ENCODE peak calls at places on chromosome 10, in four cellular contexts. J is H1, G is HepG2, O is K562. N is an unnamed sample.

GRCh38 chr10:125812128-125812527 is 10.9 kb downstream of the UROS start:
- DNase-seq in J (no peak), G (no peak), O (no peak), N (no peak)

GRCh38 chr10:50846753-50847152 is 38.7 kb downstream of the A1CF start:
- DNase-seq in J (no peak), G (no peak), O (no peak), N (no peak)

GRCh38 chr10:96034625-96035024 is 8.8 kb upstream of the CCNJ start:
- DNase-seq in J (no peak), G (no peak), O (no peak), N (no peak)

GRCh38 chr10:132443605-132443997 is 46.6 kb downstream of the PWWP2B start:
- DNase-seq in J (no peak), G (no peak), O (peak), N (no peak)

GRCh38 chr10:9579110-9579705 is 1438.5 kb upstream of the CELF2 start:
- DNase-seq in J (no peak), G (no peak), O (no peak), N (no peak)

GRCh38 chr10:100825946-100826660 is 80.7 kb downstream of the PAX2 start:
- DNase-seq in J (no peak), G (no peak), O (no peak), N (no peak)

GRCh38 chr10:28514648-28515047 is 18.3 kb upstream of the WAC start:
- DNase-seq in J (no peak), G (no peak), O (no peak), N (no peak)

GRCh38 chr10:63137306-63137705 is 4.2 kb downstream of the NRBF2 start:
- DNase-seq in J (no peak), G (peak), O (no peak), N (no peak)

GRCh38 chr10:118238573-118239240 is 103.4 kb downstream of the FAM204A start:
- DNase-seq in J (no peak), G (no peak), O (no peak), N (no peak)

GRCh38 chr10:51001587-51001986 is 72.7 kb upstream of the PRKG1 start:
- DNase-seq in J (no peak), G (no peak), O (no peak), N (no peak)

GRCh38 chr10:43420369-43421200 is 11.6 kb upstream of the HNRNPF start:
- DNase-seq in J (peak), G (peak), O (peak), N (no peak)

GRCh38 chr10:13550813-13551212 is 22.0 kb upstream of the BEND7 start:
- DNase-seq in J (no peak), G (no peak), O (no peak), N (no peak)

GRCh38 chr10:63268139-63268797 is 135.1 kb downstream of the NRBF2 start:
- DNase-seq in J (no peak), G (peak), O (no peak), N (no peak)

GRCh38 chr10:109429956-109430760 is 493.2 kb downstream of the XPNPEP1 start:
- DNase-seq in J (no peak), G (no peak), O (no peak), N (no peak)

GRCh38 chr10:24462340-24462739 is 253.4 kb downstream of the KIAA1217 start:
- DNase-seq in J (no peak), G (no peak), O (no peak), N (no peak)

GRCh38 chr10:125023862-125024495 is 82.1 kb downstream of the ZRANB1 start:
- DNase-seq in J (no peak), G (no peak), O (no peak), N (no peak)

GRCh38 chr10:62048919-62049636 is 147.6 kb downstream of the ARID5B start:
- DNase-seq in J (peak), G (peak), O (peak), N (no peak)

GRCh38 chr10:459743-460142 is 229.7 kb downstream of the DIP2C start:
- DNase-seq in J (no peak), G (no peak), O (no peak), N (no peak)

GRCh38 chr10:113820507-113820906 is 33.4 kb downstream of the DCLRE1A start:
- DNase-seq in J (peak), G (no peak), O (peak), N (no peak)

GRCh38 chr10:100895346-100895745 is 17.4 kb upstream of the SLF2 start:
- DNase-seq in J (peak), G (no peak), O (no peak), N (no peak)

GRCh38 chr10:82883588-82883987 is 1008.6 kb downstream of the NRG3 start:
- DNase-seq in J (no peak), G (no peak), O (no peak), N (no peak)

GRCh38 chr10:123301077-123301875 is 147.1 kb downstream of the BUB3 start:
- DNase-seq in J (no peak), G (no peak), O (no peak), N (no peak)

GRCh38 chr10:31947144-31947926 is 18.7 kb upstream of the ARHGAP12 start:
- DNase-seq in J (no peak), G (peak), O (no peak), N (no peak)

GRCh38 chr10:76206797-76207352 is 775.5 kb downstream of the LRMDA start:
- DNase-seq in J (no peak), G (no peak), O (no peak), N (peak)

GRCh38 chr10:114336823-114337509 is 67.3 kb downstream of the AFAP1L2 start:
- DNase-seq in J (no peak), G (no peak), O (no peak), N (no peak)

GRCh38 chr10:24721254-24722106 is 2.2 kb downstream of the ARHGAP21 start:
- DNase-seq in J (peak), G (no peak), O (peak), N (no peak)

DNA sequence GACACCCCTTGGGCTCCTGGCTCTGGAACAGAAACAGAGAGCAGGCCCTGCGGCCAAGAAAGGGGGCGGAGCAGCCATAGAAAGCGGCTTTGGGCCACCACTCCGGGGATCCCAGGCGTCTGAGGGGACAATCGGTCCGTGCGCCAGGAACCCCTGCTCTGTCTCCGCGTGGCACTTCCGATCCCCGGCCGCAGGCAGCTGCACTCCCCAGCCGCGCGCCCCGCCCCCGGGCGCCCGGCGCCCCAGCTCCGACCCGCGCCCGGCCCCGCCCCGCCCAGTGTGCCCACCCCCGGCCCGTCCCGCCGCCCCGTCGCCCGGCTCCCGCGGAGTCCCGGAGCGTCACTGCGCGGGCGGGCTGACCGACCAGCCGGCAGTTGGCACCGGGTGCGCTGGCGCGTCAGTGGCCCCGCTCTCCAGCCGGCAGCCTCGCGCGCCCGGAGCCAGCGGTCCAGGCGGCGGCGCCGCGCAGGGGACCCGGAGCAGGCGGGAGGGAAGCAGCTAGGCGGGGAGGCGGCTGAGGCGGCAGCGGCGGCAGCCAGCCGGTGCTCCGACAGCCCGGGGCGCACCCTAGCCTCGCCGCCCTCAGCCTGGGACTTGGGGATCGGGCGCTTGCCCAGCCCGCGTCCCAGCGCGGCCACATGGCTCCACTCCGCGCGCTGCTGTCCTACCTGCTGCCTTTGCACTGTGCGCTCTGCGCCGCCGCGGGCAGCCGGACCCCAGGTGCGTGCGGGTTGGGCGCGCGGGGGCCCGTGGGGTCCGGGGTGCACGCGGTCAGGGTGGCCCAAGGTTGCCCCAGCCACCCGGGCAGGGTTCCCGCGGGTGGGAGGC is at the start of gene ADAMTS14:
- DNase-seq in J (peak), G (no peak), O (peak), N (no peak)
- TF ChIP-seq RFX5 in J (no peak), G (no peak), O (no peak), N (no peak)

DNA sequence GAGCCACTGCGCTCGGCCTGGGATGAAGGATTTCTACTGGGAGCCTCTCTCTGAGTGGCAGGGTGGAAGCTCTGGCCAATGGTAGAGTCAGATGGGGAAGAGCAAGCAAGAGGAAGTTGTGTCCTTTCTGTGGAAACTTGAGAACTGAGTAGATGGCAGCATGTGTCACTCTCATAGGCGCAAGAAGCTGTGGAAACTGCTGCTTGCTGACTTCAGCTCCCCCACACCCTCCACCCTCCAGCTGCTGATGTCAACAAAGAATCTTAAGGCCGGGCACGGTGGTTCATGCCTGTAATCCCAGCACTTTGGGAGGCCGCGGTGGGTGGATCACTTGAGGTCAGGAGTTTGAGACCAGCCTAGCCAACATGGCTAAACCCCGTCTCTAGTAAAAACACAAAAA is 39.8 kb upstream of the SRGN start:
- DNase-seq in J (no peak), G (no peak), O (no peak), N (no peak)
- TF ChIP-seq SIN3A in J (no peak), G (no peak), O (no peak), N (no peak)

DNA sequence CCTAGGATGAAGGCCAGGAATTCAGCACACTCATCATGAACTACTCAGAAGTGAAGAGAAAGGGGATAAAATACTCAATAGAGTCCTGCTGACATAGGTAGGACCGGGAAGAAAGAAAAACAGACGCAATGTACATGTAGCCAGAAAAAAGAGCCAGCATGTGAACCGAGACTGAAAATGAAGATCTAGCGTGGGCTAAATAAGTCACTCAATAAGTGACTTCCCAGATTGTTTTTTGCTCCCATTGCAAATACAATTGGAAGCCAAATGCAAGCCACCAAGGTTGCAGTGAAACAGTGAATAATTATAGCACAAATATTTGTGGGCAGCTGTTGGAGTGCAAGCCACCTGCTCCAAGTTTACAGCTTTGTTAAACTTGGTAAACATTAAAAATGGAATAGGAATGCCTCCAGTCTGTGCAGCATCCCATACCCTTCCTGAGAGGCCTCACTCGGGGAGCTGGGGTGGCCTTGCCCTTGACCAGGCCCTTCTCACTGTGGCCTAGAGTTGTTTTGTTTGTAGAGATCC is 34.7 kb upstream of the HPS1 start:
- DNase-seq in J (no peak), G (no peak), O (no peak), N (no peak)
- TF ChIP-seq ATF3 in J (no peak), G (no peak), O (no peak), N (no peak)

GRCh38 chr10:128186959-128187787 is 61.0 kb upstream of the MKI67 start:
- DNase-seq in J (no peak), G (no peak), O (no peak), N (no peak)
- TF ChIP-seq RFX5 in J (no peak), G (no peak), O (no peak), N (no peak)

GRCh38 chr10:79048639-79049550 is 19.9 kb upstream of the ZMIZ1 start:
- DNase-seq in J (no peak), G (no peak), O (no peak), N (no peak)
- TF ChIP-seq SIN3A in J (no peak), G (no peak), O (no peak), N (no peak)

GRCh38 chr10:35377050-35377723 is 40.9 kb downstream of the CCNY start:
- DNase-seq in J (no peak), G (no peak), O (no peak), N (no peak)

GRCh38 chr10:35378547-35379210 is 42.4 kb downstream of the CCNY start:
- DNase-seq in J (peak), G (no peak), O (peak), N (no peak)

GRCh38 chr10:35375091-35375765 is 38.9 kb downstream of the CCNY start:
- DNase-seq in J (peak), G (no peak), O (no peak), N (no peak)

GRCh38 chr10:35382096-35382495 is 45.8 kb downstream of the CCNY start:
- DNase-seq in J (no peak), G (no peak), O (no peak), N (no peak)

DNA sequence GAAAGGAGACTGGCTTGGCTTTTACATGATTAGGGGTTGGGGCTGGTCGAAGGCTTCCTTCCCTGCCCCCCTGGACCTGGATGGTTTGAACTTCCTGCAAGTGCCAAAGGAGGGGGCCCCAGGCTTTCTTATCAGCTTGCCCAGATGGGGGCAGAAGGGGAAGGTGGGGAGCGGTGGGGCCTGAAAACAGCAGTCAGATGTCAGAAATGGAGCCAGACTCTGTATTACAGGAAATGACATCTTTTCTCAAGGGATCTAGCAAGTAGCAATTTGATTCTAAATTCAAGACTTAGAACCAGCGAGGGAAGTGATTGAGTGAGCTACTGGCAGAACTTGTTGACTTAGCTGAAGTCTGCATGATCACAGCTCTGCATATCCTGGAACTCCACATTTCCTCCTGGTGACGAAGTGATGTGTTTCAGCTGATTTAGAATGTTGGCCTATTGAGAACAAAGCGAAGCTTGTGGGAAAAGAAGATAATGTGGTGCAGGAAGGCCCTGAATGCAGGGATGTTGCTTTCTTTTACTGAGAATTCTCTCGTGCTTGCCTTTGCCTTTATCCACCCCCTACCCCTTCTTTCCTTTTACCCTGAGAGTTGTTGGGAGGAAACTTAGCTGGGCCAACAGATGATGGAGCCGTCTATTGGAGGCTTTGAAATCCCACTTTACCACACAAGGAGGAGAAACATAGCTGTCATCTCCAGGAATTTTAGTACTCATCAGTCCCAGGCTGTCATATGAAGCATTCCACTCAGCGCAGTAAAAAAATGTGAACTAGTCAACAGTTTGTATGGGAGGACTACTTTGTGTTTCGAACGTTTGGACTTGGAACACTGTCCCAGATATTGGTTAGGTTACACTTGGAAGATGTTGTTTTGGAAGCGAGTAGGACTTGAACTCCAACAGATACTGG is 43.2 kb downstream of the CCNY start:
- DNase-seq in J (peak), G (no peak), O (peak), N (peak)
- TF ChIP-seq ATF3 in J (no peak), G (no peak), O (no peak), N (no peak)